ENCODE peak calls at places on chromosome 7, in five cellular contexts. L, Q, G, C and X are unnamed samples.

GRCh38 chr7:141359740-141360413 is 191.3 kb upstream of the AGK start:
- DNase-seq in C (no peak), G (no peak), L (no peak), Q (no peak), X (no peak)

GRCh38 chr7:132161231-132161915 is 414.9 kb downstream of the PLXNA4 start:
- DNase-seq in C (no peak), G (no peak), L (no peak), Q (peak; percentile 4), X (no peak)

GRCh38 chr7:155540553-155540952 is 5.8 kb downstream of the CNPY1 start:
- DNase-seq in Q (no peak), G (no peak), L (no peak), C (no peak), X (no peak)

GRCh38 chr7:16811555-16811954 is 6.8 kb upstream of the AGR2 start:
- DNase-seq in L (peak; percentile 22), G (no peak), Q (no peak), C (no peak), X (no peak)

GRCh38 chr7:73858807-73859206 is 2.2 kb upstream of the TMEM270 start:
- DNase-seq in Q (no peak), L (no peak), G (no peak), C (no peak), X (no peak)

GRCh38 chr7:15326044-15326644 is 235.7 kb downstream of the AGMO start:
- DNase-seq in G (peak; percentile 56), L (peak; percentile 18), C (no peak), Q (no peak), X (no peak)

GRCh38 chr7:70884446-70884764 is 247.5 kb upstream of the GALNT17 start:
- DNase-seq in G (no peak), Q (no peak), L (no peak), C (no peak), X (no peak)

GRCh38 chr7:131949659-131950058 is 393.2 kb upstream of the PODXL start:
- DNase-seq in G (no peak), Q (no peak), L (no peak), C (no peak), X (no peak)

GRCh38 chr7:102425639-102426267 is 7.6 kb upstream of the ORAI2 start:
- DNase-seq in C (peak; percentile 72), L (no peak), G (no peak), Q (no peak), X (peak; percentile 84)

GRCh38 chr7:129906700-129907099 is 46.1 kb downstream of the UBE2H start:
- DNase-seq in G (no peak), L (no peak), C (no peak), Q (no peak), X (no peak)

GRCh38 chr7:99788554-99788953 is 4.6 kb upstream of the CYP3A4 start:
- DNase-seq in Q (no peak), C (no peak), L (no peak), G (no peak), X (no peak)

GRCh38 chr7:40619647-40620046 is 484.8 kb downstream of the SUGCT start:
- DNase-seq in Q (no peak), G (no peak), L (no peak), C (no peak), X (no peak)

GRCh38 chr7:4195650-4196049 is 486.4 kb upstream of the FOXK1 start:
- DNase-seq in G (no peak), C (no peak), L (no peak), Q (no peak), X (no peak)

GRCh38 chr7:54841772-54842707 is 83.0 kb upstream of the SEC61G start:
- DNase-seq in L (peak; percentile 98), G (no peak), C (no peak), Q (no peak), X (no peak)

GRCh38 chr7:608954-609711 is 89.5 kb upstream of the PDGFA start:
- DNase-seq in L (no peak), G (no peak), C (no peak), Q (no peak), X (no peak)

GRCh38 chr7:92496876-92497275 is 19.1 kb upstream of the ERVW-1 start:
- DNase-seq in L (no peak), Q (no peak), G (no peak), C (no peak), X (no peak)